ENCODE peak calls at places on chromosome 21, in six cellular contexts. D, R, Y, J, E and M are unnamed samples.

GRCh38 chr21:35384375-35384774 is 335.3 kb upstream of the RUNX1 start:
- DNase-seq in D (no peak), R (no peak), Y (no peak), J (no peak), E (no peak), M (no peak)

GRCh38 chr21:41045534-41046268 is 122.3 kb upstream of the BACE2 start:
- DNase-seq in D (no peak), R (no peak), Y (no peak), J (peak), E (peak), M (no peak)

GRCh38 chr21:46156678-46157077 is 1.3 kb upstream of the FTCD start:
- DNase-seq in D (no peak), R (no peak), Y (no peak), J (no peak), E (no peak), M (no peak)

GRCh38 chr21:42115136-42115683 is 44.1 kb downstream of the UMODL1 start:
- DNase-seq in D (no peak), R (no peak), Y (no peak), J (no peak), E (no peak), M (no peak)

GRCh38 chr21:25459365-25459764 is 147.9 kb downstream of the MRPL39 start:
- DNase-seq in D (no peak), R (no peak), Y (no peak), J (no peak), E (no peak), M (no peak)

GRCh38 chr21:36134820-36135390 is at the start of gene CBR3:
- DNase-seq in D (peak), R (no peak), Y (peak), J (peak), E (peak), M (peak)

GRCh38 chr21:34526618-34527290 is 14.7 kb upstream of the KCNE1 start:
- DNase-seq in D (peak), R (peak), Y (peak), J (peak), E (no peak), M (peak)

GRCh38 chr21:35127851-35128250 is 78.7 kb upstream of the RUNX1 start:
- DNase-seq in D (peak), R (no peak), Y (no peak), J (no peak), E (no peak), M (no peak)

GRCh38 chr21:16248705-16249104 is 518.9 kb downstream of the USP25 start:
- DNase-seq in D (no peak), R (no peak), Y (no peak), J (no peak), E (no peak), M (no peak)

GRCh38 chr21:8989261-8989882 is 1532.0 kb upstream of the TPTE start:
- DNase-seq in D (no peak), R (no peak), Y (no peak), J (no peak), E (no peak), M (no peak)

GRCh38 chr21:45354970-45355369 is 50.0 kb upstream of the COL18A1 start:
- DNase-seq in D (no peak), R (no peak), Y (no peak), J (no peak), E (no peak), M (no peak)

GRCh38 chr21:42614391-42614790 is 39.0 kb upstream of the PDE9A start:
- DNase-seq in D (no peak), R (no peak), Y (no peak), J (no peak), E (no peak), M (no peak)

GRCh38 chr21:46390603-46391545 is 66.9 kb downstream of the PCNT start:
- DNase-seq in D (no peak), R (no peak), Y (no peak), J (no peak), E (no peak), M (no peak)

GRCh38 chr21:26842976-26843911 is 2.0 kb downstream of the ADAMTS1 start:
- DNase-seq in D (peak), R (peak), Y (peak), J (peak), E (no peak), M (peak)

GRCh38 chr21:15732290-15732995 is 2.7 kb downstream of the USP25 start:
- DNase-seq in D (peak), R (no peak), Y (no peak), J (no peak), E (no peak), M (no peak)

GRCh38 chr21:44962481-44962966 is 22.7 kb downstream of the SLX9 start:
- DNase-seq in D (peak), R (peak), Y (no peak), J (no peak), E (no peak), M (no peak)

GRCh38 chr21:26597023-26597422 is 23.9 kb upstream of the CYYR1 start:
- DNase-seq in D (no peak), R (no peak), Y (no peak), J (no peak), E (no peak), M (no peak)

GRCh38 chr21:35256468-35256988 is 207.4 kb upstream of the RUNX1 start:
- DNase-seq in D (peak), R (peak), Y (peak), J (peak), E (no peak), M (peak)

GRCh38 chr21:31576428-31576827 is 83.1 kb upstream of the SOD1 start:
- DNase-seq in D (no peak), R (no peak), Y (no peak), J (no peak), E (no peak), M (no peak)

GRCh38 chr21:45270306-45270821 is 17.3 kb downstream of the POFUT2 start:
- DNase-seq in D (no peak), R (no peak), Y (peak), J (no peak), E (peak), M (peak)

GRCh38 chr21:35401476-35401875 is 352.4 kb upstream of the RUNX1 start:
- DNase-seq in D (no peak), R (no peak), Y (no peak), J (no peak), E (no peak), M (no peak)

GRCh38 chr21:28308516-28308915 is 684.2 kb downstream of the LTN1 start:
- DNase-seq in D (peak), R (no peak), Y (no peak), J (no peak), E (no peak), M (no peak)

GRCh38 chr21:41846033-41846317 is 33.2 kb downstream of the PRDM15 start:
- DNase-seq in D (no peak), R (no peak), Y (no peak), J (no peak), E (no peak), M (no peak)

GRCh38 chr21:46599251-46599572 is 5.7 kb downstream of the S100B start:
- DNase-seq in D (peak), R (peak), Y (no peak), J (no peak), E (no peak), M (no peak)

GRCh38 chr21:36830041-36830440 is 131.1 kb downstream of the SIM2 start:
- DNase-seq in D (no peak), R (no peak), Y (no peak), J (no peak), E (no peak), M (no peak)

GRCh38 chr21:35222541-35222941 is 173.4 kb upstream of the RUNX1 start:
- DNase-seq in D (no peak), R (no peak), Y (no peak), J (no peak), E (no peak), M (no peak)

GRCh38 chr21:39854572-39854971 is 12.7 kb upstream of the PCP4 start:
- DNase-seq in D (no peak), R (no peak), Y (no peak), J (no peak), E (no peak), M (no peak)

GRCh38 chr21:39788383-39788782 is 43.4 kb downstream of the IGSF5 start:
- DNase-seq in D (peak), R (peak), Y (peak), J (peak), E (peak), M (peak)

GRCh38 chr21:44653656-44654575 is 543 bp downstream of the KRTAP12-4 start:
- DNase-seq in D (no peak), R (no peak), Y (no peak), J (no peak), E (no peak), M (no peak)

GRCh38 chr21:27407296-27407695 is 440.4 kb upstream of the ADAMTS5 start:
- DNase-seq in D (no peak), R (no peak), Y (no peak), J (no peak), E (no peak), M (no peak)

GRCh38 chr21:45499970-45500575 is 42.2 kb downstream of the SLC19A1 start:
- DNase-seq in D (no peak), R (no peak), Y (no peak), J (no peak), E (peak), M (no peak)

GRCh38 chr21:44300262-44300959 is 558 bp downstream of the PFKL start:
- DNase-seq in D (peak), R (no peak), Y (peak), J (peak), E (peak), M (peak)

GRCh38 chr21:27156666-27157065 is 189.8 kb upstream of the ADAMTS5 start:
- DNase-seq in D (no peak), R (no peak), Y (no peak), J (no peak), E (no peak), M (no peak)

GRCh38 chr21:45363921-45364463 is 41.0 kb upstream of the COL18A1 start:
- DNase-seq in D (peak), R (peak), Y (peak), J (no peak), E (no peak), M (peak)